ENCODE peak calls at places on chromosomes 5 and 9, in nine cellular contexts. One of them, this sample, is unnamed.
A peak's percentile ranks its signal among the peaks of the same experiment; 100 is the strongest.

GRCh38 chr5:52989025-52989780 is at the start of gene ITGA2:
- DNase-seq in BJ: no peak
- DNase-seq in gastrocnemius medialis: peak; percentile 12
- DNase-seq in fibroblast of pulmonary artery: peak; percentile 53
- DNase-seq in left lung: peak; percentile 88
- DNase-seq in natural killer cell: no peak
- DNase-seq in HepG2: peak; percentile 74
- DNase-seq in endothelial cell: peak; percentile 48
- DNase-seq in fibroblast of villous mesenchyme: peak; percentile 70
- DNase-seq in this sample: peak; percentile 72

GRCh38 chr5:113039229-113039628 is 62.6 kb downstream of the DCP2 start:
- DNase-seq in BJ: no peak
- DNase-seq in gastrocnemius medialis: no peak
- DNase-seq in fibroblast of pulmonary artery: no peak
- DNase-seq in left lung: no peak
- DNase-seq in natural killer cell: no peak
- DNase-seq in HepG2: no peak
- DNase-seq in endothelial cell: no peak
- DNase-seq in fibroblast of villous mesenchyme: no peak
- DNase-seq in this sample: peak; percentile 40

GRCh38 chr5:72255237-72255636 is 64.8 kb downstream of the MRPS27 start:
- DNase-seq in BJ: no peak
- DNase-seq in gastrocnemius medialis: no peak
- DNase-seq in fibroblast of pulmonary artery: no peak
- DNase-seq in left lung: no peak
- DNase-seq in natural killer cell: no peak
- DNase-seq in HepG2: no peak
- DNase-seq in endothelial cell: no peak
- DNase-seq in fibroblast of villous mesenchyme: no peak
- DNase-seq in this sample: no peak

GRCh38 chr5:157388148-157388547 is 71.9 kb upstream of the NIPAL4 start:
- DNase-seq in BJ: no peak
- DNase-seq in gastrocnemius medialis: no peak
- DNase-seq in fibroblast of pulmonary artery: no peak
- DNase-seq in left lung: no peak
- DNase-seq in natural killer cell: no peak
- DNase-seq in HepG2: no peak
- DNase-seq in endothelial cell: no peak
- DNase-seq in fibroblast of villous mesenchyme: peak; percentile 39
- DNase-seq in this sample: no peak

GRCh38 chr5:132116072-132116471 is 42.5 kb downstream of the CSF2 start:
- DNase-seq in BJ: no peak
- DNase-seq in gastrocnemius medialis: no peak
- DNase-seq in fibroblast of pulmonary artery: no peak
- DNase-seq in left lung: no peak
- DNase-seq in natural killer cell: no peak
- DNase-seq in HepG2: no peak
- DNase-seq in endothelial cell: no peak
- DNase-seq in fibroblast of villous mesenchyme: no peak
- DNase-seq in this sample: no peak

GRCh38 chr5:143337946-143338345 is 65.5 kb downstream of the NR3C1 start:
- DNase-seq in BJ: no peak
- DNase-seq in gastrocnemius medialis: no peak
- DNase-seq in fibroblast of pulmonary artery: no peak
- DNase-seq in left lung: no peak
- DNase-seq in natural killer cell: no peak
- DNase-seq in HepG2: no peak
- DNase-seq in endothelial cell: no peak
- DNase-seq in fibroblast of villous mesenchyme: peak; percentile 86
- DNase-seq in this sample: no peak

GRCh38 chr9:120413121-120414048 is 166.6 kb downstream of the CDK5RAP2 start:
- DNase-seq in BJ: no peak
- DNase-seq in gastrocnemius medialis: no peak
- DNase-seq in fibroblast of pulmonary artery: no peak
- DNase-seq in left lung: no peak
- DNase-seq in natural killer cell: no peak
- DNase-seq in HepG2: no peak
- DNase-seq in endothelial cell: no peak
- DNase-seq in fibroblast of villous mesenchyme: no peak
- DNase-seq in this sample: no peak

GRCh38 chr9:91908746-91909145 is 41.3 kb downstream of the ROR2 start:
- DNase-seq in BJ: no peak
- DNase-seq in gastrocnemius medialis: no peak
- DNase-seq in fibroblast of pulmonary artery: no peak
- DNase-seq in left lung: no peak
- DNase-seq in natural killer cell: no peak
- DNase-seq in HepG2: no peak
- DNase-seq in endothelial cell: no peak
- DNase-seq in fibroblast of villous mesenchyme: peak; percentile 97
- DNase-seq in this sample: no peak

GRCh38 chr5:34789021-34789531 is 49.9 kb upstream of the TTC23L start:
- DNase-seq in BJ: peak; percentile 6
- DNase-seq in gastrocnemius medialis: peak; percentile 13
- DNase-seq in fibroblast of pulmonary artery: peak; percentile 73
- DNase-seq in left lung: no peak
- DNase-seq in natural killer cell: no peak
- DNase-seq in HepG2: no peak
- DNase-seq in endothelial cell: no peak
- DNase-seq in fibroblast of villous mesenchyme: peak; percentile 47
- DNase-seq in this sample: no peak

GRCh38 chr5:133564921-133565565 is 47.3 kb downstream of the FSTL4 start:
- DNase-seq in BJ: no peak
- DNase-seq in gastrocnemius medialis: no peak
- DNase-seq in fibroblast of pulmonary artery: no peak
- DNase-seq in left lung: no peak
- DNase-seq in natural killer cell: no peak
- DNase-seq in HepG2: no peak
- DNase-seq in endothelial cell: no peak
- DNase-seq in fibroblast of villous mesenchyme: no peak
- DNase-seq in this sample: no peak

GRCh38 chr5:138809391-138809790 is 56.2 kb downstream of the CTNNA1 start:
- DNase-seq in BJ: no peak
- DNase-seq in gastrocnemius medialis: no peak
- DNase-seq in fibroblast of pulmonary artery: no peak
- DNase-seq in left lung: no peak
- DNase-seq in natural killer cell: no peak
- DNase-seq in HepG2: no peak
- DNase-seq in endothelial cell: no peak
- DNase-seq in fibroblast of villous mesenchyme: no peak
- DNase-seq in this sample: no peak

GRCh38 chr9:68540712-68541535 is at the start of gene TMEM252:
- DNase-seq in BJ: no peak
- DNase-seq in gastrocnemius medialis: no peak
- DNase-seq in fibroblast of pulmonary artery: no peak
- DNase-seq in left lung: no peak
- DNase-seq in natural killer cell: no peak
- DNase-seq in HepG2: no peak
- DNase-seq in endothelial cell: no peak
- DNase-seq in fibroblast of villous mesenchyme: no peak
- DNase-seq in this sample: no peak

GRCh38 chr9:71766663-71767062 is 1.6 kb downstream of the CEMIP2 start:
- DNase-seq in BJ: no peak
- DNase-seq in gastrocnemius medialis: no peak
- DNase-seq in fibroblast of pulmonary artery: no peak
- DNase-seq in left lung: no peak
- DNase-seq in natural killer cell: no peak
- DNase-seq in HepG2: peak; percentile 87
- DNase-seq in endothelial cell: no peak
- DNase-seq in fibroblast of villous mesenchyme: no peak
- DNase-seq in this sample: no peak

GRCh38 chr5:149617760-149618306 is 36.5 kb downstream of the ARHGEF37 start:
- DNase-seq in BJ: no peak
- DNase-seq in gastrocnemius medialis: no peak
- DNase-seq in fibroblast of pulmonary artery: no peak
- DNase-seq in left lung: no peak
- DNase-seq in natural killer cell: no peak
- DNase-seq in HepG2: no peak
- DNase-seq in endothelial cell: no peak
- DNase-seq in fibroblast of villous mesenchyme: no peak
- DNase-seq in this sample: no peak

GRCh38 chr5:149615976-149616375 is 34.7 kb downstream of the ARHGEF37 start:
- DNase-seq in BJ: no peak
- DNase-seq in gastrocnemius medialis: no peak
- DNase-seq in fibroblast of pulmonary artery: no peak
- DNase-seq in left lung: no peak
- DNase-seq in natural killer cell: no peak
- DNase-seq in HepG2: no peak
- DNase-seq in endothelial cell: no peak
- DNase-seq in fibroblast of villous mesenchyme: peak; percentile 27
- DNase-seq in this sample: no peak

GRCh38 chr5:149621415-149622098 is 40.3 kb downstream of the ARHGEF37 start:
- DNase-seq in BJ: no peak
- DNase-seq in gastrocnemius medialis: no peak
- DNase-seq in fibroblast of pulmonary artery: no peak
- DNase-seq in left lung: no peak
- DNase-seq in natural killer cell: no peak
- DNase-seq in HepG2: peak; percentile 47
- DNase-seq in endothelial cell: no peak
- DNase-seq in fibroblast of villous mesenchyme: no peak
- DNase-seq in this sample: no peak

GRCh38 chr5:149616727-149617284 is 35.5 kb downstream of the ARHGEF37 start:
- DNase-seq in BJ: no peak
- DNase-seq in gastrocnemius medialis: no peak
- DNase-seq in fibroblast of pulmonary artery: no peak
- DNase-seq in left lung: no peak
- DNase-seq in natural killer cell: no peak
- DNase-seq in HepG2: no peak
- DNase-seq in endothelial cell: no peak
- DNase-seq in fibroblast of villous mesenchyme: no peak
- DNase-seq in this sample: no peak

DNA sequence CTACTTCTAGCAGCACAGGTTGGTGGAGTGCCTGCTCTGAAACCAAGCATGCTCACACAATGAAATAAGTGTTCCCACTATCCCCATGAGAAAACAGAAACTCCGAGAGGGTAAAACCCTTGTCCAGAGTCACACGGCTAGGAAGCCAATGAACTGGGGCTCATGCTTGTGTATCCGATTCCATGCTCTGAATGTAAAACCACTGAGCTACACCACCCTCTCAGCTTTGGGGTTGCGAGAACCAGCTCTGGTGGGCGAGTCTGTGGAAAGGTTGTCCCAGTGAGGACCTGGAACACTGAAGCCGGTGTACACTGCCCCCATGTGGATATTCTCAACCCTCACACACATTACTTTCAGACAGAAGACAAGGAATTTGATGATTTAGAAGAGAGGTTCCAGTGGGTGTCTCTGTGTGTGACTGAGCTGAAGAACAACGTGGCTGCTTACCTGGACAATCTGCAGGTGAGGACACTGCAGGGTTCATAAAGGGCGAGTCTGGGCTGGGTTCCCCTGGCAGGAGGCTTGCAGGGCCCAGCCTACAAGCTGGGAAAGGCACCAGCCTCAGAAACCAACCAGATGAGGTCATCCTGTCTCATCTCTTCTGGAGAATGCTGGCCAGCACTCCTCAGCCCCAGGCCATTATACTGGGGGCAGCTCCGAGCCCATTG is 37.4 kb downstream of the ARHGEF37 start:
- DNase-seq in BJ: peak; percentile 35
- DNase-seq in gastrocnemius medialis: peak; percentile 42
- DNase-seq in fibroblast of pulmonary artery: peak; percentile 82
- DNase-seq in left lung: no peak
- DNase-seq in natural killer cell: no peak
- DNase-seq in HepG2: peak; percentile 53
- DNase-seq in endothelial cell: peak; percentile 55
- DNase-seq in fibroblast of villous mesenchyme: peak; percentile 72
- DNase-seq in this sample: no peak
- TF ChIP-seq CTCF in BJ: peak; percentile 77
- TF ChIP-seq CTCF in gastrocnemius medialis: peak; percentile 58
- TF ChIP-seq CTCF in fibroblast of pulmonary artery: peak; percentile 80
- TF ChIP-seq CTCF in left lung: peak; percentile 45
- TF ChIP-seq CTCF in natural killer cell: peak; percentile 19
- TF ChIP-seq CTCF in HepG2: peak; percentile 89
- TF ChIP-seq CTCF in endothelial cell: no peak
- TF ChIP-seq CTCF in fibroblast of villous mesenchyme: peak; percentile 79
- TF ChIP-seq CTCF in this sample: peak; percentile 80

GRCh38 chr5:10421841-10422691 is 19.6 kb upstream of the ROPN1L start:
- DNase-seq in BJ: no peak
- DNase-seq in gastrocnemius medialis: no peak
- DNase-seq in fibroblast of pulmonary artery: peak; percentile 39
- DNase-seq in left lung: no peak
- DNase-seq in natural killer cell: no peak
- DNase-seq in HepG2: no peak
- DNase-seq in endothelial cell: no peak
- DNase-seq in fibroblast of villous mesenchyme: no peak
- DNase-seq in this sample: no peak

GRCh38 chr5:10423009-10423408 is 18.7 kb upstream of the ROPN1L start:
- DNase-seq in BJ: no peak
- DNase-seq in gastrocnemius medialis: no peak
- DNase-seq in fibroblast of pulmonary artery: no peak
- DNase-seq in left lung: no peak
- DNase-seq in natural killer cell: no peak
- DNase-seq in HepG2: no peak
- DNase-seq in endothelial cell: no peak
- DNase-seq in fibroblast of villous mesenchyme: no peak
- DNase-seq in this sample: no peak

GRCh38 chr5:10420926-10421325 is 20.8 kb upstream of the ROPN1L start:
- DNase-seq in BJ: no peak
- DNase-seq in gastrocnemius medialis: no peak
- DNase-seq in fibroblast of pulmonary artery: peak; percentile 40
- DNase-seq in left lung: no peak
- DNase-seq in natural killer cell: no peak
- DNase-seq in HepG2: no peak
- DNase-seq in endothelial cell: no peak
- DNase-seq in fibroblast of villous mesenchyme: no peak
- DNase-seq in this sample: no peak

GRCh38 chr5:10427201-10427600 is 14.5 kb upstream of the ROPN1L start:
- DNase-seq in BJ: no peak
- DNase-seq in gastrocnemius medialis: no peak
- DNase-seq in fibroblast of pulmonary artery: no peak
- DNase-seq in left lung: no peak
- DNase-seq in natural killer cell: no peak
- DNase-seq in HepG2: peak; percentile 10
- DNase-seq in endothelial cell: no peak
- DNase-seq in fibroblast of villous mesenchyme: no peak
- DNase-seq in this sample: no peak

GRCh38 chr5:10424124-10424731 is 17.5 kb upstream of the ROPN1L start:
- DNase-seq in BJ: no peak
- DNase-seq in gastrocnemius medialis: peak; percentile 39
- DNase-seq in fibroblast of pulmonary artery: peak; percentile 64
- DNase-seq in left lung: no peak
- DNase-seq in natural killer cell: no peak
- DNase-seq in HepG2: peak; percentile 13
- DNase-seq in endothelial cell: peak; percentile 28
- DNase-seq in fibroblast of villous mesenchyme: peak; percentile 46
- DNase-seq in this sample: no peak
- TF ChIP-seq CTCF in BJ: peak; percentile 60
- TF ChIP-seq CTCF in gastrocnemius medialis: no peak
- TF ChIP-seq CTCF in fibroblast of pulmonary artery: peak; percentile 70
- TF ChIP-seq CTCF in left lung: no peak
- TF ChIP-seq CTCF in natural killer cell: peak; percentile 47
- TF ChIP-seq CTCF in HepG2: peak; percentile 49
- TF ChIP-seq CTCF in endothelial cell: no peak
- TF ChIP-seq CTCF in fibroblast of villous mesenchyme: peak; percentile 60
- TF ChIP-seq CTCF in this sample: peak; percentile 70

GRCh38 chr5:115069087-115069968 is 100.4 kb downstream of the TRIM36 start:
- DNase-seq in BJ: no peak
- DNase-seq in gastrocnemius medialis: no peak
- DNase-seq in fibroblast of pulmonary artery: peak; percentile 61
- DNase-seq in left lung: no peak
- DNase-seq in natural killer cell: no peak
- DNase-seq in HepG2: peak; percentile 64
- DNase-seq in endothelial cell: peak; percentile 54
- DNase-seq in fibroblast of villous mesenchyme: peak; percentile 52
- DNase-seq in this sample: no peak
- TF ChIP-seq CTCF in BJ: peak; percentile 72
- TF ChIP-seq CTCF in gastrocnemius medialis: no peak
- TF ChIP-seq CTCF in fibroblast of pulmonary artery: peak; percentile 68
- TF ChIP-seq CTCF in left lung: peak; percentile 48
- TF ChIP-seq CTCF in natural killer cell: no peak
- TF ChIP-seq CTCF in HepG2: peak; percentile 83
- TF ChIP-seq CTCF in endothelial cell: peak; percentile 66
- TF ChIP-seq CTCF in fibroblast of villous mesenchyme: peak; percentile 77
- TF ChIP-seq CTCF in this sample: peak; percentile 88

GRCh38 chr5:36414869-36415282 is 113.2 kb upstream of the RANBP3L start:
- DNase-seq in BJ: no peak
- DNase-seq in gastrocnemius medialis: no peak
- DNase-seq in fibroblast of pulmonary artery: peak; percentile 73
- DNase-seq in left lung: no peak
- DNase-seq in natural killer cell: no peak
- DNase-seq in HepG2: peak; percentile 24
- DNase-seq in endothelial cell: no peak
- DNase-seq in fibroblast of villous mesenchyme: peak; percentile 71
- DNase-seq in this sample: no peak
- TF ChIP-seq CTCF in BJ: peak; percentile 46
- TF ChIP-seq CTCF in gastrocnemius medialis: no peak
- TF ChIP-seq CTCF in fibroblast of pulmonary artery: peak; percentile 46
- TF ChIP-seq CTCF in left lung: peak; percentile 32
- TF ChIP-seq CTCF in natural killer cell: peak; percentile 27
- TF ChIP-seq CTCF in HepG2: peak; percentile 52
- TF ChIP-seq CTCF in endothelial cell: peak; percentile 66
- TF ChIP-seq CTCF in fibroblast of villous mesenchyme: peak; percentile 52
- TF ChIP-seq CTCF in this sample: peak; percentile 82